ENCODE peak calls at places on chromosomes 2 and 18, in six cellular contexts. Q is aorta, A is upper lobe of right lung, F is lower lobe of right lung, D is brain microvascular endothelial cell, M is GM12878. S is an unnamed sample.
A peak's percentile ranks its signal among the peaks of the same experiment; 100 is the strongest.

GRCh38 chr2:217158906-217159305 is 299.0 kb upstream of the TNP1 start:
- DNase-seq in M (no peak), D (no peak), A (no peak), Q (no peak), F (no peak), S (no peak)

GRCh38 chr2:47006374-47007220 is 91.0 kb upstream of the MCFD2 start:
- DNase-seq in Q (no peak), D (no peak), A (no peak), M (no peak), F (no peak), S (no peak)

GRCh38 chr18:2606335-2606734 is 35.0 kb downstream of the NDC80 start:
- DNase-seq in Q (no peak), D (no peak), M (no peak), F (no peak), A (no peak), S (no peak)

GRCh38 chr2:25504266-25504665 is 162.5 kb upstream of the DNMT3A start:
- DNase-seq in A (no peak), Q (no peak), D (no peak), F (no peak), M (no peak), S (no peak)

GRCh38 chr2:3219536-3219935 is 158.1 kb downstream of the EIPR1 start:
- DNase-seq in Q (no peak), D (no peak), F (no peak), M (no peak), A (no peak), S (no peak)

GRCh38 chr18:40926679-40927078 is 1028.4 kb upstream of the PIK3C3 start:
- DNase-seq in Q (no peak), M (no peak), A (no peak), F (no peak), D (no peak), S (no peak)

GRCh38 chr2:168427451-168427850 is 28.6 kb upstream of the CERS6 start:
- DNase-seq in F (no peak), Q (no peak), M (no peak), A (no peak), D (peak; percentile 95), S (no peak)

GRCh38 chr18:62384610-62385097 is 59.5 kb downstream of the TNFRSF11A start:
- DNase-seq in A (no peak), D (no peak), Q (no peak), M (no peak), F (no peak), S (no peak)

GRCh38 chr2:59786684-59787083 is 766.8 kb downstream of the BCL11A start:
- DNase-seq in F (no peak), D (no peak), M (no peak), Q (no peak), A (no peak), S (no peak)

GRCh38 chr2:59787095-59787494 is 766.4 kb downstream of the BCL11A start:
- DNase-seq in A (no peak), D (no peak), F (no peak), Q (no peak), M (no peak), S (no peak)

GRCh38 chr2:59789523-59789922 is 763.9 kb downstream of the BCL11A start:
- DNase-seq in Q (no peak), D (no peak), A (no peak), F (no peak), M (no peak), S (no peak)

GRCh38 chr2:59790186-59791142 is 763.0 kb downstream of the BCL11A start:
- DNase-seq in M (no peak), Q (no peak), F (no peak), D (no peak), A (no peak), S (no peak)
- H3K27ac ChIP-seq in M (no peak overlapping the region), Q (no peak overlapping the region), F (no peak overlapping the region), D (no peak overlapping the region), A (no peak overlapping the region), S (no peak overlapping the region)

GRCh38 chr2:26767894-26768487 is 3.9 kb downstream of the SLC35F6 start:
- DNase-seq in A (no peak), M (no peak), F (no peak), D (no peak), Q (no peak), S (no peak)

GRCh38 chr2:26769501-26769850 is 5.4 kb downstream of the SLC35F6 start:
- DNase-seq in D (no peak), F (no peak), M (no peak), Q (no peak), A (no peak), S (no peak)

GRCh38 chr2:26772064-26773001 is 8.2 kb downstream of the SLC35F6 start:
- DNase-seq in A (peak; percentile 88), F (peak; percentile 91), D (peak; percentile 23), Q (peak; percentile 94), M (no peak), S (peak; percentile 86)

GRCh38 chr2:26768759-26769500 is 4.8 kb downstream of the SLC35F6 start:
- DNase-seq in D (peak; percentile 49), F (peak; percentile 87), M (no peak), A (peak; percentile 86), Q (peak; percentile 95), S (peak; percentile 85)

GRCh38 chr2:26770986-26771586 is 7.0 kb downstream of the SLC35F6 start:
- DNase-seq in D (peak; percentile 41), Q (peak; percentile 92), A (no peak), M (no peak), F (no peak), S (no peak)
- H3K4me3 ChIP-seq in D (no peak overlapping the region), Q (no peak overlapping the region), A (no peak overlapping the region), M (no peak overlapping the region), F (no peak overlapping the region), S (no peak overlapping the region)

DNA sequence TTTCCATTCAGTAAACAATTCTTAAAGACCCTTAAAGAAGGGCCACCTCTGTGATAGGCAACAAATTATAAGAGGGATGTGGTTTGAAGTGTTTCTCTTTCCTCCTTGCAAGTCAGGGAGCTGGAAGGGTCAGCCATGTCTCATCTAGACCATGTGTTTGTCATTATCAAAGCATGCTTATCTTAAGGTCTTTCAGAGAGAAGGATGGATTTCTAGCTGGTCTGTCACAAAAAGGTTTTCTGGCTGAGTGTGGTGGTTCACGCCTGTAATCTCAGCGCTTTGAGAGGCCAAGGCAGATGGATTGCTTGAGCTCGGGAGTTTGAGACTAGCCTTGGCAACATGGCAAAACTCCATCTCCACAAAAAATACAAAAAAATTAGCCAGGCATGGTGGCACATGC is 59.2 kb upstream of the PEX13 start:
- DNase-seq in M (no peak), A (no peak), D (peak; percentile 33), F (no peak), Q (no peak), S (no peak)
- H3K27ac ChIP-seq in M (no peak overlapping the region), A (no peak overlapping the region), D (peak overlapping the region; percentile 28), F (no peak overlapping the region), Q (no peak overlapping the region), S (no peak overlapping the region)

GRCh38 chr18:23585007-23585871 is 1.1 kb downstream of the NPC1 start:
- DNase-seq in D (no peak), A (no peak), F (no peak), M (peak; percentile 28), Q (no peak), S (no peak)
- H3K4me3 ChIP-seq in D (peak overlapping the region; percentile 85), A (peak overlapping the region; percentile 95), F (peak overlapping the region; percentile 89), M (peak overlapping the region; percentile 91), Q (peak overlapping the region; percentile 94), S (peak overlapping the region; percentile 64)

GRCh38 chr2:223037433-223037800 is 14.6 kb upstream of the KCNE4 start:
- DNase-seq in A (no peak), Q (no peak), F (no peak), D (no peak), M (no peak), S (no peak)

GRCh38 chr2:223034241-223034933 is 17.6 kb upstream of the KCNE4 start:
- DNase-seq in F (no peak), A (no peak), D (no peak), M (no peak), Q (no peak), S (no peak)

GRCh38 chr2:223036756-223037432 is 15.1 kb upstream of the KCNE4 start:
- DNase-seq in F (no peak), D (no peak), M (no peak), A (no peak), Q (no peak), S (no peak)

GRCh38 chr2:223027442-223027841 is 24.5 kb upstream of the KCNE4 start:
- DNase-seq in M (no peak), F (no peak), D (peak; percentile 31), A (no peak), Q (peak; percentile 52), S (no peak)

DNA sequence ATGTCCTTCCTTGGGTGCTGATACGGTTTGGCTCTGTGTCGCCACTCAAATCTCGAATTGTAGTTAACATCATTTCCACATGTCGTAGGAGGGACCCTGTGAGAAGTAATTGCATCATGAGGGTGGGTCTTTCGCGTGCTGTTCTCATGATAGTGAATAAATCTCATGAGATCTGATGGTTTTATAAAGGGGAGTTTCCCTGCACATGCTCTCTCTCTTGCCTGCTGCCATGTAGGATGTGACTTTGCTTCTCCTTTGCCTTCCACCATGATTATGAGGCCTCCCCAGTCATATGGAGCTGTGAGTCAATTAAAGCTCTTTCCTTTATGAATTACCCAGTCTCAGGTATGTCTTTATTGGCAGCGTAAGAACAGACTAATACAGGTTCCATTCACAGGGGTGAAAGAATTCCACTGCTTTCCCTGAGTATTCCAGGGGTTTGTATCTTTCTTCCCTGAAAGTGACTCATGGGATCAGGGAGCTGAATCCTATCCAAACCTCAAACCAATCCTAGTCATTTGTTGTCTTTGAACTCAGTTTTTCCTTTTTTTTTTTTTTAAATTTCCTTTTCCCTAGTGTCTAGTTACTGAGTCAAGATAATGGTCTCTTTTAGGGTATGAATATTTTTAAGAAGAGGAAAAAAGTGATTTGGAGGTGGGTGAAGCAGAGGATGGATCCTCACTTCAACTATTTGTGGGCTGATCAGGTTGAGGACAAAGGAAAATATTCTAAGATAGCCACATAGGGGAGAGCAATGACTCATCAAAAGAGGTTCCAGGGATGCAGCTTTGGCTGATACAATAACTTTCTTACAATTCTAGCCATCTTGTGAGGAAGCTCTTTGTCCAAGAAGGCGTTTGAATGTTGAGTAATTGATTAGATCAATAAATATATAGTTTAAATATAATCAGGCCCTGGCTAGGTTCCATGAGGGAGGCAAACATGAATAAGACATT is 19.5 kb upstream of the KCNE4 start:
- DNase-seq in A (no peak), D (no peak), F (no peak), Q (no peak), M (no peak), S (no peak)
- H3K27ac ChIP-seq in A (no peak overlapping the region), D (no peak overlapping the region), F (no peak overlapping the region), Q (no peak overlapping the region), M (no peak overlapping the region), S (no peak overlapping the region)

GRCh38 chr2:226904592-226904991 is 68.7 kb downstream of the RHBDD1 start:
- DNase-seq in F (no peak), A (no peak), M (no peak), D (no peak), Q (no peak), S (no peak)
- H3K4me3 ChIP-seq in F (no peak overlapping the region), A (no peak overlapping the region), M (no peak overlapping the region), D (no peak overlapping the region), Q (no peak overlapping the region), S (no peak overlapping the region)

GRCh38 chr18:70036168-70036567 is 88.5 kb upstream of the CD226 start:
- DNase-seq in Q (no peak), D (no peak), M (no peak), A (no peak), F (no peak), S (no peak)
- H3K27ac ChIP-seq in Q (no peak overlapping the region), D (no peak overlapping the region), M (peak overlapping the region; percentile 61), A (no peak overlapping the region), F (no peak overlapping the region), S (no peak overlapping the region)